ENCODE peak calls at places on chromosome 13, in five cellular contexts. O is H1, E is tibial nerve, C is IMR-90, G is upper lobe of left lung. A is an unnamed sample.

GRCh38 chr13:100399455-100399854 is 189.1 kb downstream of the GGACT start:
- DNase-seq in G (no peak), C (no peak), O (no peak), E (no peak), A (no peak)

GRCh38 chr13:51861728-51862300 is at the start of gene CCDC70:
- DNase-seq in O (no peak), C (peak), E (no peak), G (no peak), A (no peak)

GRCh38 chr13:77545626-77546412 is 10.3 kb downstream of the SCEL start:
- DNase-seq in E (no peak), O (no peak), G (peak), C (no peak), A (no peak)

GRCh38 chr13:105213512-105213911 is 1322.0 kb downstream of the EFNB2 start:
- DNase-seq in C (no peak), G (no peak), E (no peak), O (no peak), A (no peak)

GRCh38 chr13:84999252-84999651 is 800.0 kb downstream of the SLITRK6 start:
- DNase-seq in G (no peak), E (no peak), C (no peak), O (no peak), A (no peak)

GRCh38 chr13:30882996-30883766 is 22.9 kb upstream of the MEDAG start:
- DNase-seq in G (no peak), O (no peak), E (no peak), C (no peak), A (no peak)

GRCh38 chr13:108915634-108916497 is 286.5 kb downstream of the MYO16 start:
- DNase-seq in G (peak), C (peak), O (peak), E (peak), A (peak)

GRCh38 chr13:44293908-44294735 is 79.5 kb upstream of the SERP2 start:
- DNase-seq in C (peak), O (no peak), G (no peak), E (no peak), A (no peak)

GRCh38 chr13:104491951-104492350 is 1425.7 kb upstream of the SLC10A2 start:
- DNase-seq in E (no peak), O (no peak), C (no peak), G (no peak), A (no peak)

GRCh38 chr13:49464621-49465325 is 20.7 kb downstream of the SETDB2 start:
- DNase-seq in O (no peak), G (no peak), C (peak), E (no peak), A (no peak)

GRCh38 chr13:67227131-67227983 is 2.8 kb downstream of the PCDH9 start:
- DNase-seq in O (no peak), E (no peak), C (no peak), G (no peak), A (no peak)

GRCh38 chr13:45511310-45512147 is 46.8 kb downstream of the COG3 start:
- DNase-seq in E (no peak), G (no peak), C (peak), O (no peak), A (no peak)

GRCh38 chr13:80716610-80717081 is 375.7 kb upstream of the SPRY2 start:
- DNase-seq in C (no peak), O (no peak), G (no peak), E (no peak), A (peak)

GRCh38 chr13:76663941-76664340 is 222.3 kb downstream of the KCTD12 start:
- DNase-seq in O (no peak), C (peak), E (no peak), G (no peak), A (no peak)

DNA sequence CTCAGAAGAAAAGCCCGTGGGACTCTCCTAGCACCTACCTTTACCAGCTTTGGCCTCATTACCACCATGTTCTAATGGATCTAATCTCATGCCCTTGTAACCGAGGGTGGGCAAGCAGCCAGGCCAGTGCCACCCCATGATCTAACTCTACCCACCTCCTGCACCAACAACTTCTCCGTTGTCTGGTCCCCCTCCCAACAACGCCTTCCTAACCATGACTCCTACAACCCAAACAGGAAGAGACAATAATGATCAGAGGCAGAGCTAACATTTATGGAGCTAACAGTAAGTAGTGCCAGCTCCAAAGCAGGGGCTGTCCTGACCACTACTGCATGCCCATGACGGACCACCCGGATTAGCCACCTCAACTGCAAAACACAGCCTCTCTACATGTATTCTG is 3.5 kb downstream of the USP12 start:
- DNase-seq in G (peak), C (no peak), E (no peak), O (no peak), A (no peak)
- TF ChIP-seq POLR2A in G (no peak), C (no peak), E (no peak), O (no peak), A (no peak)

GRCh38 chr13:60134376-60134775 is 29.4 kb downstream of the DIAPH3 start:
- DNase-seq in O (no peak), C (no peak), E (no peak), G (no peak), A (no peak)
- TF ChIP-seq CTCF in O (peak), C (peak), E (no peak), G (no peak), A (no peak)

GRCh38 chr13:24083722-24084421 is 76.6 kb upstream of the SPATA13 start:
- DNase-seq in C (no peak), G (no peak), O (no peak), E (no peak), A (no peak)

GRCh38 chr13:24083141-24083540 is 77.4 kb upstream of the SPATA13 start:
- DNase-seq in E (no peak), O (no peak), C (no peak), G (no peak), A (no peak)

GRCh38 chr13:24086642-24087041 is 73.9 kb upstream of the SPATA13 start:
- DNase-seq in E (no peak), G (no peak), C (no peak), O (no peak), A (no peak)

GRCh38 chr13:24087611-24088235 is 72.8 kb upstream of the SPATA13 start:
- DNase-seq in O (no peak), G (peak), E (no peak), C (no peak), A (no peak)

GRCh38 chr13:24085662-24086061 is 74.9 kb upstream of the SPATA13 start:
- DNase-seq in C (no peak), E (no peak), G (no peak), O (no peak), A (no peak)
- H3K4me3 ChIP-seq in C (no peak), E (no peak), G (no peak), O (no peak), A (no peak)

DNA sequence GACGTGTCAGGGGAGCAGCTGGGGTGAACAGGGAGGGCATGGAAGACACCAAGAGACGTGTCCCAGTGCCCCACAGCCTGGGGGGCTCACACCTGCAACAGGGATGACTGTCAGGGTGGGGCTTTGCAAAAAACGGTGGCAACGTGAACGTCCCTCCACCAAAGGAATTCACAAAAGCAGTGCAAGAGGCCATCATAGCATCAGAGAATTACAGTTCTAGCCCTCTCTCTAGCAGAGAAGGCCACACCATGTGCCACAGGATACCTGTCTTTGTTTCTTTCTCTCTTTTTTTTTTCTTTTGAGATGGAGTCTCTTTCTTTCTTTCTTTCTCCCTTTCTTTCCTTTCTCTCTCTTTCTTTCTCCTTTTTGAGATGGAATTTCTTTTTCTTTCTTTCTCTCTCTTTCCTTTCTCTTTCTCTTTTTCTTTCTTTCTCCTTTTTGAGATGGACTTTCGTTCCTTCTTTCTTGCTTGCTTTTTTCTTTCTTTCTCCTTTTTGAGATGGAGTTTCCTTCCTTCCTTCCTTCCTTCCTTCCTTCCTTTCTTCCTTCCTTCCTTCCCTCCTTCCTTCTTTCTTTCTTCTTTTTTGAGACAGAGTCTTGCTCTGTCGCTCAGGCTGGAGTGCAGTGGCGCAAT is 17.1 kb upstream of the ATP11A start:
- DNase-seq in E (no peak), O (no peak), G (no peak), C (no peak), A (peak)
- TF ChIP-seq POLR2A in E (no peak), O (no peak), G (no peak), C (no peak), A (no peak)

GRCh38 chr13:75416327-75417005 is 65.5 kb downstream of the TBC1D4 start:
- DNase-seq in G (no peak), O (no peak), C (no peak), E (no peak), A (no peak)

GRCh38 chr13:75415720-75416119 is 66.2 kb downstream of the TBC1D4 start:
- DNase-seq in E (no peak), O (no peak), C (peak), G (no peak), A (no peak)

GRCh38 chr13:75411924-75412537 is 69.9 kb downstream of the TBC1D4 start:
- DNase-seq in O (no peak), G (no peak), C (no peak), E (no peak), A (no peak)

GRCh38 chr13:75417006-75417384 is 65.0 kb downstream of the TBC1D4 start:
- DNase-seq in G (peak), E (no peak), O (no peak), C (no peak), A (no peak)

GRCh38 chr13:75414036-75414827 is 67.7 kb downstream of the TBC1D4 start:
- DNase-seq in C (no peak), G (no peak), E (no peak), O (no peak), A (no peak)
- TF ChIP-seq CTCF in C (no peak), G (no peak), E (no peak), O (no peak), A (no peak)

DNA sequence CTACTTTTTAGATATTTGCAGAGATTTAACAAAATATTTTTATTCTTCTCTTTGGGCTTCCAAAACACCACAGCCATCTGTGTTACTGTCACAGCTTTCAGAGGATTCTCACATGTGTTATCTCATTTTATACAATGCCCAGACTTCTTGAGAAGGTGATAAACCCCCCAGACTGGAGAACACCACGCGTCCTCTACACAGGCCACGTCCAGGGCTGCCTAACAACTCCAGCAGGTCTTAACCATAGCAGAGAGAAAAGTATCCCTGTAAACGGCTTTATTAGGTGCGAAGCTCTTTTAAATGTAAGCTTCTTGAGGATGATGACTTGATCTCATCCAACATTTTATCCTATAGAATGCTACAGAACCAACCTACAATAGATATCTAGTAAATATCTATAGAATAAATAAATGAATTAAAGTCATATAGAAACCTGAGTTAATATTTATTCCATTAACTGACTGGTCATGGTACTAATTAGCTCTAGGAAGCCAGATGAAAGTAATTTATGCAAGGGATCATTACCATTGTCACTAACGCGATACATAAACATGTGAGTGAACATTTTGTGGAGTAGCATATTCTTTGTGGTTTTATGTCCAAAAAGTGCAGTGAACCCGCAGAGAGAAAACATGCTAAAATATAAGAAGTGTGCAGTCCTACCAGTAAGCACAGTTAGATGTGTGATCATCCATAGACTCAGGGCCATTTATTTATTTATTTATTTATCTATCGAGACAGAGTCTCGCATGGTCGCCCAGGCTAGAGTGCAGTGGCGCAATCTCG is 1.8 kb downstream of the GPR183 start:
- DNase-seq in E (no peak), G (no peak), C (no peak), O (no peak), A (no peak)
- H3K4me3 ChIP-seq in E (peak), G (no peak), C (no peak), O (no peak), A (no peak)

DNA sequence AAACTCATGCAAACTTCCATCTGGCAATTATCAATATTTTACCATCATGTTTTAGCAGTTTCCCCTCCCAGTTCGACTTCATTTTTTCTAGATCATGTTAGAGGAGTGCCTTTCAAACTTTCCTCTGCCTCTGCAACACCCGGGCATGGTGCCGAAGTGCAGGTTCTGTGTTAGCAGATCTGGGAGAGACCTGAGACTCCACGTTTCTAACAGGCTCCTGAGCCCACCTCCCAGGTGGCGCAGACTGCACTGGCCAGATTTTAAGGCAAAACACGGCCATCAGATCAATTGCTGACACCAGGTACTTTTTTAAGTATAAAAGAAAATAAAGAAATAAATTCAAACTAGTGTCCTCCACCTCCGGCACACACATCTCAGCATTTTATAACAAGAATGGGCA is 128.2 kb upstream of the SOX1 start:
- DNase-seq in E (no peak), C (no peak), G (peak), O (no peak), A (no peak)
- TF ChIP-seq POLR2A in E (no peak), C (no peak), G (no peak), O (no peak), A (no peak)

GRCh38 chr13:24511019-24511823 is 1.4 kb downstream of the PARP4 start:
- DNase-seq in E (no peak), G (peak), O (no peak), C (peak), A (no peak)

GRCh38 chr13:24506698-24507335 is 5.8 kb downstream of the PARP4 start:
- DNase-seq in E (no peak), C (no peak), O (no peak), G (no peak), A (no peak)

GRCh38 chr13:24511824-24512207 is 762 bp downstream of the PARP4 start:
- DNase-seq in E (no peak), G (peak), O (no peak), C (no peak), A (no peak)

GRCh38 chr13:24516919-24517318 is 4.3 kb upstream of the PARP4 start:
- DNase-seq in E (no peak), G (no peak), C (no peak), O (no peak), A (no peak)

GRCh38 chr13:24512208-24513068 is at the start of gene PARP4:
- DNase-seq in G (peak), E (peak), C (peak), O (no peak), A (peak)
- TF ChIP-seq CTCF in G (no peak), E (peak), C (peak), O (no peak), A (no peak)

GRCh38 chr13:34776984-34777913 is 164.8 kb upstream of the NBEA start:
- DNase-seq in C (no peak), E (no peak), G (no peak), O (no peak), A (no peak)
- H3K4me3 ChIP-seq in C (no peak), E (no peak), G (no peak), O (no peak), A (no peak)

GRCh38 chr13:32538621-32539246 is at the start of gene N4BP2L2:
- DNase-seq in G (peak), E (peak), O (peak), C (peak), A (peak)
- TF ChIP-seq POLR2A in G (peak), E (peak), O (peak), C (peak), A (no peak)